ENCODE peak calls at places on chromosomes 7 and 10, in nine cellular contexts. L is ovary, O is IMR-90, J is GM23338, H is adipocyte, R is mammary epithelial cell, Y is adrenal gland, F is aorta, P is pancreas. E is an unnamed sample.
A peak's percentile ranks its signal among the peaks of the same experiment; 100 is the strongest.

GRCh38 chr7:23469961-23470250 is 385 bp downstream of the IGF2BP3 start:
- DNase-seq in L (no peak), O (no peak), J (no peak), H (no peak), R (no peak), Y (no peak), F (no peak), P (no peak), E (peak; percentile 60)

GRCh38 chr7:104862719-104863118 is 151.3 kb upstream of the KMT2E start:
- DNase-seq in L (no peak), O (no peak), J (peak; percentile 74), H (no peak), R (no peak), Y (no peak), F (no peak), P (no peak), E (peak; percentile 7)

GRCh38 chr10:54402576-54402975 is 398.5 kb downstream of the PCDH15 start:
- DNase-seq in L (no peak), O (peak; percentile 7), J (peak; percentile 71), H (peak; percentile 17), R (peak; percentile 32), Y (no peak), F (no peak), P (no peak), E (peak; percentile 45)

GRCh38 chr10:94963901-94964300 is 25.4 kb downstream of the CYP2C9 start:
- DNase-seq in L (no peak), O (peak; percentile 13), J (peak; percentile 81), H (peak; percentile 55), R (peak; percentile 18), Y (no peak), F (no peak), P (no peak), E (peak; percentile 25)

GRCh38 chr7:45187089-45187945 is 29.7 kb downstream of the RAMP3 start:
- DNase-seq in L (no peak), O (no peak), J (no peak), H (no peak), R (no peak), Y (peak; percentile 23), F (no peak), P (no peak), E (no peak)

GRCh38 chr10:60733189-60733815 is 45.0 kb upstream of the CDK1 start:
- DNase-seq in L (peak; percentile 65), O (no peak), J (peak; percentile 88), H (peak; percentile 26), R (peak; percentile 73), Y (no peak), F (peak; percentile 55), P (peak; percentile 57), E (peak; percentile 35)

GRCh38 chr10:89100680-89101079 is 106.4 kb downstream of the CH25H start:
- DNase-seq in L (no peak), O (peak; percentile 90), J (no peak), H (no peak), R (no peak), Y (no peak), F (no peak), P (no peak), E (peak; percentile 49)

GRCh38 chr10:44008270-44008916 is 359.7 kb upstream of the ZNF32 start:
- DNase-seq in L (no peak), O (peak; percentile 59), J (no peak), H (no peak), R (peak; percentile 74), Y (no peak), F (no peak), P (peak; percentile 52), E (no peak)

GRCh38 chr7:35556532-35557471 is 138.1 kb downstream of the HERPUD2 start:
- DNase-seq in L (no peak), O (no peak), J (no peak), H (no peak), R (no peak), Y (peak; percentile 39), F (no peak), P (no peak), E (no peak)

DNA sequence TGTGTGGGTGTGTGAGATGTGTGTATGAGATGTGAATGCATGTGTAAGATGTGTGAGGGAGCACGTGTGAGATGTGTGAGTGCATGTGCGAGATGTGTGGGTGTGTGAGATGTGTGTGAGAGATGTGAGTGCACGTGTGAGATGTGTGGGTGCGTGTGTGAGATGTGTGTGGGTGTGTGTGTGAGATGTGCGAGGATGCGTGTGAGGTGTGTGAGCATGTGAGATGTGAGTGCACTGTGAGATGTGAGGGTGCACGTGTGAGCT is 31.0 kb downstream of the PPIF start:
- DNase-seq in L (no peak), O (no peak), J (no peak), H (no peak), R (no peak), Y (no peak), F (peak; percentile 28), P (no peak), E (no peak)
- H3K4me1 ChIP-seq in L (peaks cover 33% of the 10 kb centered on the region), O (peaks cover 39% of the 10 kb centered on the region), J (no peaks in the 10 kb centered on the region), H (peaks cover 60% of the 10 kb centered on the region), R (peaks cover 2% of the 10 kb centered on the region), Y (peaks cover 11% of the 10 kb centered on the region), F (no peaks in the 10 kb centered on the region), P (no peaks in the 10 kb centered on the region), E (peaks cover 52% of the 10 kb centered on the region)

GRCh38 chr7:107907-108306 is 84.5 kb upstream of the FAM20C start:
- DNase-seq in L (no peak), O (no peak), J (no peak), H (no peak), R (no peak), Y (no peak), F (no peak), P (no peak), E (no peak)

GRCh38 chr7:110557-111232 is 81.7 kb upstream of the FAM20C start:
- DNase-seq in L (no peak), O (no peak), J (no peak), H (no peak), R (no peak), Y (no peak), F (no peak), P (no peak), E (no peak)

GRCh38 chr7:111591-111990 is 80.8 kb upstream of the FAM20C start:
- DNase-seq in L (no peak), O (no peak), J (no peak), H (no peak), R (no peak), Y (no peak), F (no peak), P (no peak), E (no peak)

GRCh38 chr7:109793-110556 is 82.4 kb upstream of the FAM20C start:
- DNase-seq in L (no peak), O (no peak), J (no peak), H (no peak), R (no peak), Y (no peak), F (no peak), P (no peak), E (no peak)

DNA sequence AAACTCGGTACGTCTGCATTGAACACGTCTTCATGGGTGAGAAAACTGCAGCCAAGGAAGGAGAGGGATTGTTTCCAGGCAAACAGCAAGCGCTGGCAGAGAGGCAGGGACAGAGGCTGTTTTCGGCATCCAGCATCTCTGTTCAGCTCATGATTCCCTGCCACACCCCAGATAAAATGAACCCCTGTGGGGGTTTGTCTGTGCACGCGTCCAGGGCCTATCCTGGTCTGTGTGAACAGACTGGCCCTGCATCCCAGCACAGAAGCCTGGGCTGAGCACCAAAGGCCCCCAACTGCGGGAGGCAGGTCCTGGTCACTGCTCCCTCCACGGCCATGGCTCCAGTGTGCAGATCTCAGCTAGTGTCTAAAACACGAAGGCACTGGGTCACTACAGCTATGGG is 83.3 kb upstream of the FAM20C start:
- DNase-seq in L (no peak), O (no peak), J (no peak), H (no peak), R (no peak), Y (no peak), F (no peak), P (no peak), E (no peak)
- H3K4me1 ChIP-seq in L (no peaks in the 10 kb centered on the region), O (no peaks in the 10 kb centered on the region), J (no peaks in the 10 kb centered on the region), H (peaks cover 14% of the 10 kb centered on the region), R (no peaks in the 10 kb centered on the region), Y (no peaks in the 10 kb centered on the region), F (no peaks in the 10 kb centered on the region), P (no peaks in the 10 kb centered on the region), E (peaks cover 2% of the 10 kb centered on the region)

GRCh38 chr7:139741813-139742344 is 35.9 kb downstream of the HIPK2 start:
- DNase-seq in L (no peak), O (no peak), J (no peak), H (no peak), R (no peak), Y (no peak), F (no peak), P (no peak), E (no peak)

GRCh38 chr7:139745330-139746143 is 32.3 kb downstream of the HIPK2 start:
- DNase-seq in L (no peak), O (no peak), J (no peak), H (no peak), R (no peak), Y (no peak), F (no peak), P (no peak), E (peak; percentile 80)

GRCh38 chr7:139744768-139745250 is 33.0 kb downstream of the HIPK2 start:
- DNase-seq in L (no peak), O (no peak), J (no peak), H (no peak), R (no peak), Y (peak; percentile 76), F (no peak), P (no peak), E (no peak)

GRCh38 chr7:139743967-139744767 is 33.6 kb downstream of the HIPK2 start:
- DNase-seq in L (no peak), O (peak; percentile 40), J (no peak), H (no peak), R (no peak), Y (no peak), F (no peak), P (no peak), E (peak; percentile 43)

GRCh38 chr7:139743267-139743966 is 34.4 kb downstream of the HIPK2 start:
- DNase-seq in L (no peak), O (no peak), J (no peak), H (no peak), R (no peak), Y (no peak), F (no peak), P (no peak), E (no peak)
- H3K4me1 ChIP-seq in L (peaks cover 17% of the 10 kb centered on the region), O (peaks cover 50% of the 10 kb centered on the region), J (peaks cover 10% of the 10 kb centered on the region), H (peaks cover 61% of the 10 kb centered on the region), R (peaks cover 31% of the 10 kb centered on the region), Y (peaks cover 86% of the 10 kb centered on the region), F (peaks cover 12% of the 10 kb centered on the region), P (peaks cover 12% of the 10 kb centered on the region), E (peaks cover 31% of the 10 kb centered on the region)

DNA sequence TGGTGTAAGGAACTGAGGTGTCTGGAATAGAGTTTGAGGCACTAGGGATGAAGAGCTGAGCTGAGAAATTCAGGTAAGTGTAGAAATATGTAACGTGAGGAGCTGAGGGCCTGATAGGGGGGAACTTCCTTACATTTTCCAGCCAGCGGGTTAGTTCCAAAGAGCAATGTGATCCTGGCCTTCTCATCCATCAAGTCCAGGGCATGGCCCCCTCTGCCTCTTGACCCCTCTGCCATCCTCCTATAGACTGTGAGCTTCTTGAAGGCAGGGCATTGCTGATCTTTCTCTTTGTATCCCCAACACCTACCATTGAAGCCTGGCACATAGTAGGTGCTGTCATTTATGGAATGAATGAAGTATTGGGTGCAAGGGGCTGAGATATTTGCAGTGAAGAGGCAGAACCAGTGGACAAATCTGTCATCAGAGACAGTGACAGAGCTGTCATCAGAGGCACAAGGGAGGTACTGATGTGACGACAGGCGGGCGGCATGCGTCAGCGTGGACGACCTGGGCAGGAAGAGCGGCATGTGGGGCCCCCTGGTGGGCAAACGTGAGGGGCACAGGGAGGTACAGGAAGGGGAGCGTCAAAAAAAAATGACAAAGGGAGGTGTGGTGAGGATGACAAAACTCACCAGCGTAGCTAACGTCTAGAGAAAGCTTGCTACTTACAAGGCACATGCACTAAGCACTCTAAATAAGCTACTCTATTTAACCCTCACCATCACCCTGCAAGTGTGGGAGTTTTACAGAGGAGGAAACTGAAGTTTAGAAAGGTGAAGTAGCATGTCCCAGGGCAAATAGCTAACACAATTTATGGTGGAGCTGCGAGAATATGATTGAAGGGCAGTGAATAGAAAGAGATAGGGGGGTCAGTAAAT is 5.2 kb upstream of the CAMK2G start:
- DNase-seq in L (peak; percentile 81), O (peak; percentile 75), J (peak; percentile 92), H (peak; percentile 95), R (peak; percentile 80), Y (peak; percentile 93), F (peak; percentile 93), P (peak; percentile 78), E (peak; percentile 83)
- H3K4me1 ChIP-seq in L (peaks cover 3% of the 10 kb centered on the region), O (peaks cover 2% of the 10 kb centered on the region), J (peaks cover 4% of the 10 kb centered on the region), H (peaks cover 5% of the 10 kb centered on the region), R (peaks cover 29% of the 10 kb centered on the region), Y (peaks cover 4% of the 10 kb centered on the region), F (peaks cover 2% of the 10 kb centered on the region), P (no peaks in the 10 kb centered on the region), E (peaks cover 5% of the 10 kb centered on the region)